ENCODE peak calls at places on chromosome 13, in six cellular contexts. B is K562, L is HCT116, S is H1, H is NT2/D1, M is HepG2. E is an unnamed sample.

GRCh38 chr13:39415403-39415802 is 187.6 kb downstream of the LHFPL6 start:
- DNase-seq in B (no peak), L (peak), S (no peak), H (no peak), M (no peak), E (no peak)

GRCh38 chr13:53015044-53015443 is 13.6 kb upstream of the OLFM4 start:
- DNase-seq in B (no peak), L (no peak), S (no peak), H (no peak), M (no peak), E (no peak)

GRCh38 chr13:33015275-33015674 is 948 bp upstream of the KL start:
- DNase-seq in B (no peak), L (no peak), S (no peak), H (no peak), M (no peak), E (no peak)

GRCh38 chr13:94550030-94550738 is 45.8 kb downstream of the TGDS start:
- DNase-seq in B (no peak), L (no peak), S (no peak), H (peak), M (peak), E (peak)

GRCh38 chr13:104773775-104774174 is 1707.6 kb upstream of the SLC10A2 start:
- DNase-seq in B (no peak), L (peak), S (no peak), H (peak), M (peak), E (peak)

GRCh38 chr13:98575876-98576214 is 1.1 kb downstream of the STK24 start:
- DNase-seq in B (no peak), L (no peak), S (no peak), H (no peak), M (no peak), E (no peak)

GRCh38 chr13:42753697-42754096 is 27.7 kb upstream of the FAM216B start:
- DNase-seq in B (no peak), L (no peak), S (no peak), H (no peak), M (no peak), E (no peak)

GRCh38 chr13:67229438-67230242 is 496 bp downstream of the PCDH9 start:
- DNase-seq in B (no peak), L (no peak), S (no peak), H (no peak), M (no peak), E (no peak)

GRCh38 chr13:98252931-98253470 is 75.9 kb upstream of the RNF113B start:
- DNase-seq in B (no peak), L (peak), S (no peak), H (no peak), M (peak), E (no peak)

GRCh38 chr13:19836472-19836871 is 27.0 kb downstream of the ZMYM5 start:
- DNase-seq in B (no peak), L (no peak), S (no peak), H (no peak), M (no peak), E (no peak)

GRCh38 chr13:93338906-93339305 is 112.3 kb downstream of the GPC6 start:
- DNase-seq in B (no peak), L (no peak), S (no peak), H (no peak), M (no peak), E (no peak)

GRCh38 chr13:114096811-114097503 is 35.5 kb downstream of the RASA3 start:
- DNase-seq in B (no peak), L (no peak), S (no peak), H (no peak), M (no peak), E (no peak)

GRCh38 chr13:92838786-92839185 is 387.8 kb upstream of the GPC6 start:
- DNase-seq in B (no peak), L (no peak), S (no peak), H (no peak), M (peak), E (no peak)

GRCh38 chr13:73549717-73550116 is 490.9 kb downstream of the KLF5 start:
- DNase-seq in B (no peak), L (no peak), S (no peak), H (no peak), M (no peak), E (no peak)

GRCh38 chr13:42380420-42381164 is 108.6 kb downstream of the AKAP11 start:
- DNase-seq in B (no peak), L (no peak), S (no peak), H (no peak), M (no peak), E (peak)

GRCh38 chr13:107203146-107203847 is 635.4 kb upstream of the ARGLU1 start:
- DNase-seq in B (peak), L (no peak), S (peak), H (peak), M (peak), E (no peak)

GRCh38 chr13:101916108-101916757 is 463.8 kb downstream of the ITGBL1 start:
- DNase-seq in B (no peak), L (no peak), S (peak), H (peak), M (no peak), E (no peak)

GRCh38 chr13:97477824-97478223 is 43.9 kb downstream of the RAP2A start:
- DNase-seq in B (no peak), L (no peak), S (no peak), H (no peak), M (no peak), E (no peak)

GRCh38 chr13:29704648-29705047 is 109.2 kb upstream of the SLC7A1 start:
- DNase-seq in B (no peak), L (no peak), S (no peak), H (no peak), M (no peak), E (no peak)

GRCh38 chr13:63189712-63190111 is 1774.1 kb upstream of the PCDH20 start:
- DNase-seq in B (no peak), L (no peak), S (no peak), H (no peak), M (no peak), E (no peak)

GRCh38 chr13:63190219-63190618 is 1774.6 kb upstream of the PCDH20 start:
- DNase-seq in B (no peak), L (no peak), S (no peak), H (no peak), M (no peak), E (no peak)

GRCh38 chr13:63184693-63185092 is 1769.0 kb upstream of the PCDH20 start:
- DNase-seq in B (no peak), L (peak), S (peak), H (peak), M (peak), E (no peak)
- TF ChIP-seq ZNF274 in B (no peak), L (no peak), S (no peak), H (no peak), M (no peak), E (no peak)

GRCh38 chr13:61874970-61875579 is 459.4 kb upstream of the PCDH20 start:
- DNase-seq in B (no peak), L (no peak), S (no peak), H (no peak), M (no peak), E (no peak)

GRCh38 chr13:61884830-61885229 is 469.2 kb upstream of the PCDH20 start:
- DNase-seq in B (no peak), L (no peak), S (no peak), H (no peak), M (no peak), E (no peak)

GRCh38 chr13:61880576-61881283 is 465.1 kb upstream of the PCDH20 start:
- DNase-seq in B (peak), L (peak), S (peak), H (peak), M (peak), E (no peak)
- TF ChIP-seq ZNF274 in B (no peak), L (no peak), S (no peak), H (no peak), M (no peak), E (no peak)

GRCh38 chr13:110277357-110277950 is 29.5 kb downstream of the COL4A1 start:
- DNase-seq in B (no peak), L (no peak), S (no peak), H (no peak), M (no peak), E (no peak)

GRCh38 chr13:110276553-110276950 is 30.4 kb downstream of the COL4A1 start:
- DNase-seq in B (no peak), L (no peak), S (no peak), H (no peak), M (no peak), E (no peak)

GRCh38 chr13:110274687-110275086 is 32.3 kb downstream of the COL4A1 start:
- DNase-seq in B (no peak), L (no peak), S (no peak), H (no peak), M (no peak), E (no peak)

GRCh38 chr13:110273254-110273653 is 33.7 kb downstream of the COL4A1 start:
- DNase-seq in B (no peak), L (no peak), S (no peak), H (no peak), M (no peak), E (no peak)

GRCh38 chr13:110275931-110276552 is 30.9 kb downstream of the COL4A1 start:
- DNase-seq in B (no peak), L (no peak), S (no peak), H (no peak), M (no peak), E (no peak)
- TF ChIP-seq ZNF274 in B (no peak), L (no peak), S (no peak), H (no peak), M (no peak), E (no peak)

DNA sequence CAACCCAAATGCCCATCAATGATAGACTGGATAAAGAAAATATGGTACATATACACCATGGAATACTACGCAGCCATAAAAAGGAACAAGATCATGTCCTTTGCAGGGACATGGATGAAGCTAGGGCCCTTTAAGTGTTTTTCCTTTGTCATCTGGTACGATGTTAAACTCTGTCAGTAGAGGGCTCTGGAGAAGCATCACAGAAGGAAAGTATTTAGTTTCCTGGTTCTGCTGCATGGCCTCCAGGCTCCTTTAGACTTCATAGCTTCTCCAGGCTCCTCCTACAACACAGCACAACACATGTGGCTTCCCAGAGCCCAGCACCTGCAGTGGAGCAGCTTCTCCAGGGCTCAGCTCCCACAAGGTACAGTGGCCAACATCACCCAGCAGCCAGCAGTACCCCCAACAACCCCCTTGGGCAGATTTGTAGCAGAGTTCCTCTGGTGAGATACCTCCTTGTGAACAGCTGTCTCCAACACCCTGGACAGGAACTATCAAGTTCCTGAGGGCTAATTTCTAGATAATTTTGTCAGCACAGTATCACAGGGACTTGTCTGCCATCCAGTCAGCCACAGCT is 63.4 kb downstream of the KCTD12 start:
- DNase-seq in B (no peak), L (no peak), S (no peak), H (no peak), M (no peak), E (no peak)
- TF ChIP-seq ZNF274 in B (no peak), L (no peak), S (no peak), H (no peak), M (no peak), E (no peak)

GRCh38 chr13:77033717-77034302 is 6.9 kb upstream of the FBXL3 start:
- DNase-seq in B (no peak), L (no peak), S (no peak), H (no peak), M (no peak), E (no peak)
- TF ChIP-seq ZNF274 in B (no peak), L (no peak), S (no peak), H (no peak), M (no peak), E (no peak)

GRCh38 chr13:44305845-44306244 is 67.8 kb upstream of the SERP2 start:
- DNase-seq in B (no peak), L (no peak), S (no peak), H (peak), M (no peak), E (no peak)

GRCh38 chr13:44306401-44307192 is 67.0 kb upstream of the SERP2 start:
- DNase-seq in B (no peak), L (peak), S (no peak), H (peak), M (no peak), E (no peak)

GRCh38 chr13:44304433-44304725 is 69.2 kb upstream of the SERP2 start:
- DNase-seq in B (no peak), L (no peak), S (no peak), H (no peak), M (no peak), E (no peak)

GRCh38 chr13:44303681-44304432 is 69.8 kb upstream of the SERP2 start:
- DNase-seq in B (no peak), L (no peak), S (no peak), H (no peak), M (no peak), E (no peak)

GRCh38 chr13:44305216-44305615 is 68.4 kb upstream of the SERP2 start:
- DNase-seq in B (no peak), L (peak), S (no peak), H (no peak), M (no peak), E (no peak)
- TF ChIP-seq ZNF274 in B (no peak), L (no peak), S (no peak), H (no peak), M (no peak), E (no peak)

GRCh38 chr13:24286624-24287023 is 22.8 kb upstream of the C1QTNF9 start:
- DNase-seq in B (no peak), L (no peak), S (no peak), H (no peak), M (no peak), E (no peak)

GRCh38 chr13:24290280-24290932 is 19.0 kb upstream of the C1QTNF9 start:
- DNase-seq in B (no peak), L (no peak), S (no peak), H (no peak), M (no peak), E (no peak)

GRCh38 chr13:24287748-24288287 is 21.6 kb upstream of the C1QTNF9 start:
- DNase-seq in B (no peak), L (no peak), S (no peak), H (no peak), M (no peak), E (no peak)

GRCh38 chr13:24292476-24292875 is 16.9 kb upstream of the C1QTNF9 start:
- DNase-seq in B (no peak), L (no peak), S (no peak), H (no peak), M (no peak), E (no peak)

DNA sequence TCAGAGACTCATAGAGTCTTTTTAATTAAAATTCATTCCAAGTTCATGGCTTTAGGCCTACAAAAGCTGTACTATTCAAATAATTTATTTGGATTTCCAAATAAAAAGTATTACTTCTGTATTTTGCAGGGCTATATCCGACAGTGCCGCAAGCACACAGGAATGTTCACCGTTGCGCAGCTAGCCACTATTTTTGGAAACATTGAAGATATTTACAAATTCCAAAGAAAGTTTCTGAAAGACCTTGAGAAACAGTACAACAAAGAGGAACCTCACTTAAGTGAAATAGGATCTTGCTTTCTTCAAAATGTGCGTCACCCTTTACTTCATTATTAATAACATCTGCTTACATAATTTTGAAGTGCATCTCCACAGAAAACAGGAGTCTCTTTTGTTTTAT is 20.5 kb upstream of the C1QTNF9 start:
- DNase-seq in B (no peak), L (no peak), S (no peak), H (no peak), M (no peak), E (no peak)
- TF ChIP-seq ZNF274 in B (no peak), L (no peak), S (no peak), H (no peak), M (no peak), E (no peak)

GRCh38 chr13:46684287-46685001 is 112.5 kb downstream of the ESD start:
- DNase-seq in B (no peak), L (no peak), S (peak), H (peak), M (peak), E (no peak)

GRCh38 chr13:46686171-46686570 is 110.8 kb downstream of the ESD start:
- DNase-seq in B (no peak), L (no peak), S (no peak), H (no peak), M (no peak), E (no peak)

GRCh38 chr13:46683879-46684278 is 113.1 kb downstream of the ESD start:
- DNase-seq in B (no peak), L (no peak), S (no peak), H (no peak), M (no peak), E (no peak)

GRCh38 chr13:46685006-46685730 is 111.8 kb downstream of the ESD start:
- DNase-seq in B (no peak), L (no peak), S (no peak), H (no peak), M (no peak), E (no peak)

DNA sequence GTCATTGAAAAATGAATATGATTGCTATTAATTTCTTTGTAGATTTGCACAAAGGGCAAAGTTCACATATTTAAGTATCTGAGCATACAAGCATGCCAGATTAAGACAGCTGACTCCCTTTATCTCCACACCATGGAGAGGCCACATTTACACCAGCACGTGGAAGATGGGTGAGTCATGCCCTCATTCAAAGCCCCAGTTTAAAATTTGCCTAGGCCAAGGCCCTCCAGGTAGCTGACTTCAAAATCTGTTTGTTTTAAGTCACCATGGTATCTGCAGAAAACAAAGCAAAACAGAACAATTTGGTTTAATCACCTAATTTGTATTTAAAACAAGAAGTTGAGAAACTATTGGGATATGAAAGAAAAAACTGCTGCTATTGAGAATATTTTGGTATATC is 109.2 kb downstream of the ESD start:
- DNase-seq in B (peak), L (peak), S (peak), H (peak), M (peak), E (no peak)
- TF ChIP-seq ZNF274 in B (no peak), L (no peak), S (no peak), H (no peak), M (no peak), E (no peak)

GRCh38 chr13:48400820-48401219 is 12.1 kb downstream of the LPAR6 start:
- DNase-seq in B (no peak), L (no peak), S (no peak), H (no peak), M (no peak), E (peak)

GRCh38 chr13:48400090-48400694 is 12.7 kb downstream of the LPAR6 start:
- DNase-seq in B (no peak), L (no peak), S (no peak), H (no peak), M (peak), E (no peak)

GRCh38 chr13:48397744-48398143 is 15.2 kb downstream of the LPAR6 start:
- DNase-seq in B (no peak), L (no peak), S (no peak), H (no peak), M (peak), E (no peak)

GRCh38 chr13:48401480-48401879 is 11.4 kb downstream of the LPAR6 start:
- DNase-seq in B (no peak), L (no peak), S (no peak), H (no peak), M (no peak), E (no peak)

GRCh38 chr13:48398450-48399095 is 14.3 kb downstream of the LPAR6 start:
- DNase-seq in B (no peak), L (no peak), S (no peak), H (no peak), M (no peak), E (no peak)
- TF ChIP-seq ZNF274 in B (no peak), L (no peak), S (no peak), H (no peak), M (no peak), E (no peak)

E was measured in GM12878.